ENCODE peak calls at places on chromosomes 3 and 15, in eight cellular contexts. Q is CD4-positive, alpha-beta T cell; Y is NCI-H774; H is G401; A is GM23248; U is T-helper 1 cell; R is left lobe of liver; K is psoas muscle. V is an unnamed sample.

GRCh38 chr3:192577271-192577670 is 150.1 kb downstream of the FGF12 start:
- DNase-seq in Q (no peak), Y (no peak), H (peak; percentile 39), A (no peak), U (no peak), R (no peak), K (no peak), V (no peak)

GRCh38 chr3:110670407-110670806 is 401.2 kb upstream of the NECTIN3 start:
- DNase-seq in Q (no peak), Y (no peak), H (no peak), A (no peak), U (no peak), R (no peak), K (no peak), V (no peak)

GRCh38 chr15:66894986-66895780 is 170.2 kb upstream of the SMAD3 start:
- DNase-seq in Q (no peak), Y (no peak), H (no peak), A (peak; percentile 47), U (no peak), R (peak; percentile 39), K (no peak), V (no peak)

GRCh38 chr15:60890361-60890991 is 338.6 kb downstream of the RORA start:
- DNase-seq in Q (no peak), Y (no peak), H (no peak), A (no peak), U (no peak), R (no peak), K (no peak), V (no peak)

GRCh38 chr3:156483961-156484787 is 70.7 kb downstream of the SSR3 start:
- DNase-seq in Q (peak; percentile 42), Y (no peak), H (peak; percentile 41), A (peak; percentile 71), U (peak; percentile 24), R (no peak), K (no peak), V (no peak)

GRCh38 chr3:46903341-46904302 is 26.1 kb downstream of the PTH1R start:
- DNase-seq in Q (no peak), Y (no peak), H (no peak), A (peak; percentile 77), U (no peak), R (no peak), K (peak; percentile 35), V (no peak)

GRCh38 chr15:59622289-59622688 is 10.7 kb downstream of the GCNT3 start:
- DNase-seq in Q (no peak), Y (no peak), H (no peak), A (peak; percentile 67), U (no peak), R (no peak), K (no peak), V (no peak)

GRCh38 chr3:109018828-109019227 is 65.1 kb upstream of the GUCA1C start:
- DNase-seq in Q (no peak), Y (no peak), H (no peak), A (peak; percentile 17), U (no peak), R (no peak), K (no peak), V (no peak)

GRCh38 chr3:169813757-169814517 is 1.2 kb upstream of the LRRC34 start:
- DNase-seq in Q (peak; percentile 54), Y (peak; percentile 87), H (no peak), A (peak; percentile 60), U (peak; percentile 57), R (no peak), K (no peak), V (peak; percentile 49)

GRCh38 chr3:143840636-143841035 is 7.6 kb downstream of the SLC9A9 start:
- DNase-seq in Q (no peak), Y (no peak), H (no peak), A (no peak), U (no peak), R (no peak), K (no peak), V (no peak)

GRCh38 chr3:149585401-149585726 is 72.5 kb downstream of the WWTR1 start:
- DNase-seq in Q (no peak), Y (no peak), H (no peak), A (no peak), U (no peak), R (no peak), K (no peak), V (no peak)

GRCh38 chr3:143536817-143537535 is 311.3 kb downstream of the SLC9A9 start:
- DNase-seq in Q (no peak), Y (no peak), H (no peak), A (peak; percentile 85), U (no peak), R (no peak), K (peak; percentile 24), V (no peak)

GRCh38 chr3:65231544-65231943 is 543.7 kb upstream of the ADAMTS9 start:
- DNase-seq in Q (no peak), Y (no peak), H (no peak), A (no peak), U (no peak), R (no peak), K (no peak), V (no peak)

GRCh38 chr3:165196577-165197561 is 685 bp upstream of the SLITRK3 start:
- DNase-seq in Q (no peak), Y (peak; percentile 87), H (peak; percentile 64), A (peak; percentile 16), U (no peak), R (no peak), K (peak; percentile 23), V (no peak)

GRCh38 chr3:16608816-16609215 is 3.6 kb upstream of the DAZL start:
- DNase-seq in Q (no peak), Y (no peak), H (no peak), A (no peak), U (no peak), R (no peak), K (no peak), V (no peak)

GRCh38 chr3:133742351-133743091 is 3.7 kb upstream of the TF start:
- DNase-seq in Q (no peak), Y (peak; percentile 2), H (no peak), A (peak; percentile 18), U (no peak), R (peak; percentile 84), K (no peak), V (no peak)

GRCh38 chr15:70279096-70279495 is 181.4 kb upstream of the TLE3 start:
- DNase-seq in Q (no peak), Y (no peak), H (no peak), A (no peak), U (no peak), R (no peak), K (no peak), V (no peak)

GRCh38 chr3:113051827-113052226 is 61.0 kb downstream of the GTPBP8 start:
- DNase-seq in Q (no peak), Y (no peak), H (peak; percentile 82), A (no peak), U (no peak), R (no peak), K (no peak), V (no peak)

GRCh38 chr3:191139771-191140170 is 59.3 kb upstream of the OSTN start:
- DNase-seq in Q (no peak), Y (no peak), H (no peak), A (peak; percentile 44), U (no peak), R (no peak), K (no peak), V (no peak)

GRCh38 chr3:50639055-50639494 is 22.1 kb downstream of the MAPKAPK3 start:
- DNase-seq in Q (no peak), Y (no peak), H (no peak), A (peak; percentile 95), U (no peak), R (no peak), K (no peak), V (no peak)

GRCh38 chr15:57957113-57957512 is 108.4 kb downstream of the ALDH1A2 start:
- DNase-seq in Q (no peak), Y (no peak), H (no peak), A (peak; percentile 9), U (no peak), R (no peak), K (no peak), V (no peak)